ENCODE peak calls at places on chromosome 19, in seven cellular contexts. N is activated T-cell treated with anti-CD3 and anti-CD28 coated beads, Interleukin-2, amount 50 U/mL, for 72 hours; Z is transverse colon; L is M059J; J is effector CD4-positive, alpha-beta T cell; P is ureter; A is left cardiac atrium. G is an unnamed sample.

GRCh38 chr19:31054430-31054829 is 294.8 kb downstream of the TSHZ3 start:
- DNase-seq in N (peak), Z (peak), L (peak), J (no peak), P (no peak), A (no peak), G (peak)

GRCh38 chr19:57010541-57010940 is 109.2 kb upstream of the USP29 start:
- DNase-seq in N (no peak), Z (no peak), L (no peak), J (no peak), P (no peak), A (no peak), G (no peak)

GRCh38 chr19:6287269-6287885 is 7.6 kb upstream of the MLLT1 start:
- DNase-seq in N (no peak), Z (no peak), L (no peak), J (no peak), P (no peak), A (no peak), G (no peak)

GRCh38 chr19:3459322-3459881 is 20.9 kb downstream of the SMIM24 start:
- DNase-seq in N (no peak), Z (peak), L (peak), J (no peak), P (peak), A (peak), G (peak)

GRCh38 chr19:40216777-40217026 is 1.5 kb downstream of the TTC9B start:
- DNase-seq in N (no peak), Z (no peak), L (no peak), J (no peak), P (no peak), A (no peak), G (no peak)

GRCh38 chr19:9566729-9567128 is 17.6 kb downstream of the ZNF121 start:
- DNase-seq in N (no peak), Z (no peak), L (no peak), J (no peak), P (no peak), A (no peak), G (no peak)

GRCh38 chr19:1267441-1268391 is 1.4 kb upstream of the CIRBP start:
- DNase-seq in N (no peak), Z (no peak), L (no peak), J (peak), P (peak), A (no peak), G (peak)

GRCh38 chr19:29942404-29943261 is 594 bp downstream of the URI1 start:
- DNase-seq in N (peak), Z (peak), L (peak), J (peak), P (peak), A (peak), G (peak)

GRCh38 chr19:41327499-41328156 is 17.7 kb downstream of the CCDC97 start:
- DNase-seq in N (peak), Z (peak), L (peak), J (peak), P (peak), A (peak), G (peak)

GRCh38 chr19:1168877-1169791 is 4.9 kb downstream of the SBNO2 start:
- DNase-seq in N (no peak), Z (no peak), L (peak), J (no peak), P (peak), A (no peak), G (peak)

GRCh38 chr19:31543456-31543855 is 194.2 kb upstream of the TSHZ3 start:
- DNase-seq in N (no peak), Z (no peak), L (no peak), J (no peak), P (no peak), A (no peak), G (no peak)

G was measured in adrenal gland.